ENCODE peak calls at places on chromosomes 12 and 14, in four cellular contexts. X, H, F and E are unnamed samples. For H3K4me1, the result is how much of the 10 kb centered on the place peaks cover.

GRCh38 chr12:5783274-5783920 is 161.7 kb downstream of the ANO2 start:
- DNase-seq in X (no peak), H (no peak), F (no peak), E (no peak)

GRCh38 chr14:50051106-50051505 is 65.3 kb downstream of the VCPKMT start:
- DNase-seq in X (no peak), H (no peak), F (no peak), E (no peak)

GRCh38 chr14:56138987-56139386 is 20.8 kb downstream of the PELI2 start:
- DNase-seq in X (no peak), H (no peak), F (no peak), E (no peak)

GRCh38 chr14:105913221-105913620 is 386.8 kb downstream of the TMEM121 start:
- DNase-seq in X (no peak), H (peak), F (no peak), E (no peak)

GRCh38 chr12:55043542-55043941 is 23.8 kb downstream of the NEUROD4 start:
- DNase-seq in X (peak), H (no peak), F (no peak), E (no peak)

GRCh38 chr14:75433631-75434556 is 6.1 kb downstream of the JDP2 start:
- DNase-seq in X (no peak), H (no peak), F (no peak), E (no peak)

GRCh38 chr12:3342051-3342450 is 149.0 kb upstream of the PRMT8 start:
- DNase-seq in X (no peak), H (no peak), F (no peak), E (no peak)

GRCh38 chr14:102914474-102915291 is 7.8 kb upstream of the AMN start:
- DNase-seq in X (no peak), H (peak), F (no peak), E (no peak)

GRCh38 chr12:59938190-59938962 is 342.5 kb downstream of the SLC16A7 start:
- DNase-seq in X (no peak), H (no peak), F (no peak), E (no peak)

GRCh38 chr12:45214739-45215418 is 1.0 kb upstream of the ANO6 start:
- DNase-seq in X (no peak), H (no peak), F (peak), E (no peak)

GRCh38 chr14:54562334-54562733 is 4.6 kb upstream of the SAMD4A start:
- DNase-seq in X (no peak), H (no peak), F (no peak), E (no peak)

GRCh38 chr12:52501490-52501889 is 8.4 kb upstream of the KRT6A start:
- DNase-seq in X (no peak), H (no peak), F (no peak), E (no peak)

GRCh38 chr12:107894589-107894988 is 120.1 kb downstream of the ASCL4 start:
- DNase-seq in X (no peak), H (no peak), F (no peak), E (no peak)

GRCh38 chr14:94593376-94593748 is 12.1 kb downstream of the SERPINA5 start:
- DNase-seq in X (no peak), H (no peak), F (no peak), E (no peak)

GRCh38 chr14:104700224-104700623 is 10.8 kb downstream of the INF2 start:
- DNase-seq in X (no peak), H (no peak), F (no peak), E (no peak)

GRCh38 chr14:104697892-104698583 is 8.6 kb downstream of the INF2 start:
- DNase-seq in X (no peak), H (no peak), F (no peak), E (no peak)

GRCh38 chr14:104697317-104697703 is 7.9 kb downstream of the INF2 start:
- DNase-seq in X (no peak), H (no peak), F (no peak), E (no peak)

GRCh38 chr14:104699426-104699748 is 10.0 kb downstream of the INF2 start:
- DNase-seq in X (no peak), H (no peak), F (no peak), E (no peak)

DNA sequence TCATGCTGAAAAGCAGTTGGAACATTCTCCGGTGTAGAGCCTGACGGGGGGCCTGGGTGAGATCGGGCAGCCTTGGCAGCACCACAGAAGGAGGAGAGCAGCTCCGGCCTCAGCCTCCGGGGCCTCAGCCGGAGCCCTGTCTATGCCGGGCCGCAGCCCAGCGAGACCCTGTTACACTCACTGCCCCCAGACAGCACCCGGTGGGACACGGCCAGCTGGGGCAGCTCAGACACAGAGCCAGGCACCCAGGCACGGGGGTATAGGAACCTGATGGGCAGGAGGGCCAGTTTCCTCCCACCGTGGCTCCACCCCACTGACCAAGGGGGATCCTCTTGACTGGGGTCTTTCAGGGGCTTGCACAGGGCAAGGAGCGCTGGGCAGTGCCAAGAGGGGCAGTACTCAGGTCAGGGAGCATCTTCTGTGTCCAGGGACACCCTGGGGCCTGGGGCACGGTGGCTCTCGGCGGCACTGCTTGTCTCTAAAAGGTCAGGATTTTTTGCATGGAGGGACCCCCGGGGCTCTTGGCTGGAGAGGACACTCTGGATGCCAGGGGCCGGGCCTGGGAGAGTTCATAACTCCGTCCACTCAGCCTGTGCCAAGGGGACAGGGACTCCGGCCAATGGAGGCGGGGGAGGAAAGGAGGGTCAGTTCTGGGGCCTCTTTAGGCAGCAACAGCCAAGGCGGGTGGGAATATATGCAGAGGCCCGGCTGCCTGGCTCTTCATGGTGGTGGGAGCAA is 9.4 kb downstream of the INF2 start:
- DNase-seq in X (no peak), H (no peak), F (peak), E (no peak)
- H3K4me1 ChIP-seq in X (half or more), H (under half), F (under half), E (under half)

GRCh38 chr14:69633238-69633637 is 21.8 kb downstream of the SUSD6 start:
- DNase-seq in X (no peak), H (no peak), F (no peak), E (no peak)

GRCh38 chr14:69632752-69633151 is 21.4 kb downstream of the SUSD6 start:
- DNase-seq in X (no peak), H (no peak), F (no peak), E (no peak)

GRCh38 chr14:69632154-69632553 is 20.8 kb downstream of the SUSD6 start:
- DNase-seq in X (no peak), H (no peak), F (no peak), E (no peak)

GRCh38 chr14:69629225-69630127 is 18.1 kb downstream of the SUSD6 start:
- DNase-seq in X (no peak), H (no peak), F (no peak), E (peak)

GRCh38 chr14:69631509-69631908 is 20.1 kb downstream of the SUSD6 start:
- DNase-seq in X (no peak), H (no peak), F (no peak), E (no peak)
- H3K4me1 ChIP-seq in X (half or more), H (under half), F (under half), E (under half)

GRCh38 chr14:100246136-100246535 is 7.2 kb downstream of the YY1 start:
- DNase-seq in X (no peak), H (no peak), F (no peak), E (no peak)
- H3K4me1 ChIP-seq in X (half or more), H (half or more), F (under half), E (under half)

GRCh38 chr12:46369474-46370379 is 2.8 kb downstream of the SLC38A2 start:
- DNase-seq in X (no peak), H (no peak), F (no peak), E (no peak)
- H3K4me1 ChIP-seq in X (under half), H (half or more), F (under half), E (under half)

GRCh38 chr12:24853588-24853987 is 95.3 kb downstream of the BCAT1 start:
- DNase-seq in X (no peak), H (no peak), F (no peak), E (no peak)

GRCh38 chr12:24854908-24855307 is 94.0 kb downstream of the BCAT1 start:
- DNase-seq in X (no peak), H (no peak), F (no peak), E (no peak)

GRCh38 chr12:24854017-24854416 is 94.9 kb downstream of the BCAT1 start:
- DNase-seq in X (no peak), H (no peak), F (no peak), E (no peak)

GRCh38 chr12:24853094-24853493 is 95.8 kb downstream of the BCAT1 start:
- DNase-seq in X (no peak), H (no peak), F (no peak), E (no peak)

GRCh38 chr12:24856541-24856940 is 92.4 kb downstream of the BCAT1 start:
- DNase-seq in X (no peak), H (no peak), F (no peak), E (no peak)
- H3K4me1 ChIP-seq in X (under half), H (under half), F (under half), E (under half)

GRCh38 chr12:50928392-50928791 is 24.0 kb upstream of the HIGD1C start:
- DNase-seq in X (no peak), H (no peak), F (no peak), E (no peak)
- H3K4me1 ChIP-seq in X (under half), H (under half), F (under half), E (under half)

GRCh38 chr12:68620528-68620927 is 9.8 kb downstream of the RAP1B start:
- DNase-seq in X (no peak), H (no peak), F (no peak), E (no peak)
- H3K4me1 ChIP-seq in X (half or more), H (half or more), F (under half), E (under half)

DNA sequence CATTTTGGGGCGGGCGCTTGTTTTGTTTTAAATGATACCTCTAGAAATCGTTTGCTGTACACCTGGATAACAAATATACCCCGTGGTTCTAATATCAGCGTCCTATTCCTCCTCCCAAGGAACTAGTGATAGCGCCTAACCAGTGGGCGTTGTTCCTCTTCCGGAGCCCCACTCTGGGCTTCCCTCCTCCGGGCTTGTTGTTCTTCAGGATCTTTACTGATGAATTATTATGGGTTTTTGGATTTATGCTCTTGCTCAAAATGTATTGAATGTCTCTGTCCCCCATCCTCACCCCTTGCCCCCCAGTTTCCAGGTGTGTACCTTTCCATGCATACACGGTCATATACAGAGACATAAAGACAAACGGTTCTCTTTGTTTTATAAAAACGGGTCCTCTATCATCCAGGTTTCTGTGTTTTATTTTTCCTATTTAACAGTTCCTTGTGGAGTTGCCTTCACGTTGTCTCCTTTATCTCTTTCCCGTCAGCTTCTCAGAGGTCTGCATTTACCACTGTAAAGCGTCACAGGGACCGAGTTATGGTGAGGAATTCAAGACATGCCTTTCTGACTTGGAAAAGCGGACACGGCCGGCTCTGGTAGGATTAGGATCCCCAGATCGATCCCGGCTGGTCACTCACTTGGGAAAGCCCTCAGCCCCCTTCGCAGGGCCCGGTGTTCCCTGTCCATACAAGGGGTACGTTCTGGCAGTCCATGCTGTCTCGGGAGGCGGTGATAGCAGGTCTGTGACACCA is 655 bp upstream of the PLEKHG3 start:
- DNase-seq in X (peak), H (no peak), F (no peak), E (no peak)
- H3K4me1 ChIP-seq in X (under half), H (under half), F (under half), E (under half)

GRCh38 chr12:24198936-24199644 is 249.6 kb upstream of the SOX5 start:
- DNase-seq in X (no peak), H (no peak), F (no peak), E (no peak)
- H3K4me1 ChIP-seq in X (under half), H (under half), F (under half), E (under half)